ENCODE peak calls at places on chromosomes 16 and 17, in six cellular contexts. V, M, B, T, J and Z are unnamed samples.
A peak's percentile ranks its signal among the peaks of the same experiment; 100 is the strongest.

GRCh38 chr17:79658811-79659207 is 48.0 kb upstream of the RBFOX3 start:
- DNase-seq in V (no peak), M (peak; percentile 27), B (no peak), T (peak; percentile 76), J (no peak), Z (no peak)

GRCh38 chr16:26475579-26475978 is 591.1 kb upstream of the C16orf82 start:
- DNase-seq in V (no peak), M (no peak), B (no peak), T (no peak), J (no peak), Z (no peak)

GRCh38 chr17:77373298-77374169 is 232.8 kb downstream of the SEC14L1 start:
- DNase-seq in V (peak; percentile 84), M (no peak), B (peak; percentile 50), T (no peak), J (peak; percentile 37), Z (peak; percentile 75)

GRCh38 chr16:87707097-87707496 is 58.7 kb downstream of the KLHDC4 start:
- DNase-seq in V (no peak), M (no peak), B (no peak), T (no peak), J (no peak), Z (no peak)

GRCh38 chr16:88963583-88963982 is 13.4 kb downstream of the CBFA2T3 start:
- DNase-seq in V (no peak), M (no peak), B (no peak), T (no peak), J (no peak), Z (no peak)

GRCh38 chr16:87416826-87417471 is 24.8 kb downstream of the MAP1LC3B start:
- DNase-seq in V (peak; percentile 66), M (peak; percentile 29), B (peak; percentile 25), T (peak; percentile 54), J (no peak), Z (peak; percentile 58)

GRCh38 chr16:726438-727290 is at the start of the genes CCDC78 and HAGHL:
- DNase-seq in V (no peak), M (no peak), B (peak; percentile 67), T (no peak), J (peak; percentile 50), Z (peak; percentile 68)

GRCh38 chr16:50812046-50812445 is 70.2 kb downstream of the CYLD start:
- DNase-seq in V (no peak), M (no peak), B (no peak), T (no peak), J (no peak), Z (no peak)

GRCh38 chr16:66605177-66605999 is 884 bp downstream of the CMTM3 start:
- DNase-seq in V (peak; percentile 79), M (peak; percentile 30), B (peak; percentile 74), T (peak; percentile 32), J (no peak), Z (peak; percentile 81)

GRCh38 chr17:41664172-41664457 is 24.6 kb upstream of the EIF1 start:
- DNase-seq in V (no peak), M (no peak), B (no peak), T (no peak), J (no peak), Z (no peak)

GRCh38 chr16:70294385-70295029 is 4.5 kb upstream of the DDX19B start:
- DNase-seq in V (peak; percentile 61), M (no peak), B (no peak), T (no peak), J (no peak), Z (peak; percentile 42)

GRCh38 chr16:83312846-83313245 is 494.9 kb upstream of the HSBP1 start:
- DNase-seq in V (no peak), M (no peak), B (no peak), T (no peak), J (no peak), Z (no peak)

GRCh38 chr17:83103200-83103937 is 24.0 kb downstream of the METRNL start:
- DNase-seq in V (peak; percentile 96), M (no peak), B (no peak), T (peak; percentile 68), J (peak; percentile 48), Z (peak; percentile 90)
- H3K4me3 ChIP-seq in V (no peak overlapping the region), M (no peak overlapping the region), B (no peak overlapping the region), T (peak overlapping the region; percentile 40), J (no peak overlapping the region), Z (no peak overlapping the region)

GRCh38 chr17:80751070-80751459 is 206.4 kb downstream of the RPTOR start:
- DNase-seq in V (no peak), M (no peak), B (no peak), T (no peak), J (no peak), Z (no peak)
- H3K4me1 ChIP-seq in V (no peaks in the 10 kb centered on the region), M (peaks cover 9% of the 10 kb centered on the region), B (no peaks in the 10 kb centered on the region), T (peaks cover 3% of the 10 kb centered on the region), J (no peaks in the 10 kb centered on the region), Z (no peaks in the 10 kb centered on the region)

GRCh38 chr16:75238853-75239371 is 12.5 kb downstream of the BCAR1 start:
- DNase-seq in V (peak; percentile 92), M (peak; percentile 53), B (no peak), T (no peak), J (no peak), Z (peak; percentile 85)
- H3K4me3 ChIP-seq in V (peak overlapping the region; percentile 32), M (peak overlapping the region; percentile 17), B (peak overlapping the region; percentile 6), T (no peak overlapping the region), J (no peak overlapping the region), Z (no peak overlapping the region)

GRCh38 chr16:56969769-56970168 is 8.0 kb downstream of the CETP start:
- DNase-seq in V (no peak), M (no peak), B (no peak), T (no peak), J (no peak), Z (no peak)
- H3K4me1 ChIP-seq in V (no peaks in the 10 kb centered on the region), M (peaks cover 72% of the 10 kb centered on the region), B (peaks cover 23% of the 10 kb centered on the region), T (peaks cover 2% of the 10 kb centered on the region), J (no peaks in the 10 kb centered on the region), Z (no peaks in the 10 kb centered on the region)

GRCh38 chr17:75241143-75241430 is 20.3 kb downstream of the GGA3 start:
- DNase-seq in V (no peak), M (no peak), B (no peak), T (no peak), J (no peak), Z (no peak)
- H3K4me3 ChIP-seq in V (no peak overlapping the region), M (no peak overlapping the region), B (no peak overlapping the region), T (no peak overlapping the region), J (no peak overlapping the region), Z (no peak overlapping the region)

GRCh38 chr17:55549140-55549539 is 37.9 kb upstream of the SMIM36 start:
- DNase-seq in V (no peak), M (peak; percentile 33), B (no peak), T (peak; percentile 39), J (no peak), Z (no peak)
- H3K4me1 ChIP-seq in V (no peaks in the 10 kb centered on the region), M (no peaks in the 10 kb centered on the region), B (no peaks in the 10 kb centered on the region), T (no peaks in the 10 kb centered on the region), J (no peaks in the 10 kb centered on the region), Z (no peaks in the 10 kb centered on the region)

GRCh38 chr17:7240375-7240774 is 1.1 kb upstream of the PHF23 start:
- DNase-seq in V (no peak), M (no peak), B (no peak), T (no peak), J (no peak), Z (no peak)
- H3K4me3 ChIP-seq in V (peak overlapping the region; percentile 73), M (peak overlapping the region; percentile 85), B (peak overlapping the region; percentile 97), T (peak overlapping the region; percentile 20), J (peak overlapping the region; percentile 64), Z (no peak overlapping the region)

GRCh38 chr17:30172560-30172959 is 55.9 kb downstream of the NSRP1 start:
- DNase-seq in V (no peak), M (no peak), B (no peak), T (no peak), J (no peak), Z (no peak)
- H3K4me1 ChIP-seq in V (no peaks in the 10 kb centered on the region), M (no peaks in the 10 kb centered on the region), B (no peaks in the 10 kb centered on the region), T (no peaks in the 10 kb centered on the region), J (peaks cover 5% of the 10 kb centered on the region), Z (no peaks in the 10 kb centered on the region)

GRCh38 chr16:57809843-57810196 is 7.5 kb upstream of the KIFC3 start:
- DNase-seq in V (no peak), M (no peak), B (no peak), T (no peak), J (no peak), Z (no peak)
- H3K4me3 ChIP-seq in V (no peak overlapping the region), M (peak overlapping the region; percentile 41), B (no peak overlapping the region), T (no peak overlapping the region), J (no peak overlapping the region), Z (no peak overlapping the region)

DNA sequence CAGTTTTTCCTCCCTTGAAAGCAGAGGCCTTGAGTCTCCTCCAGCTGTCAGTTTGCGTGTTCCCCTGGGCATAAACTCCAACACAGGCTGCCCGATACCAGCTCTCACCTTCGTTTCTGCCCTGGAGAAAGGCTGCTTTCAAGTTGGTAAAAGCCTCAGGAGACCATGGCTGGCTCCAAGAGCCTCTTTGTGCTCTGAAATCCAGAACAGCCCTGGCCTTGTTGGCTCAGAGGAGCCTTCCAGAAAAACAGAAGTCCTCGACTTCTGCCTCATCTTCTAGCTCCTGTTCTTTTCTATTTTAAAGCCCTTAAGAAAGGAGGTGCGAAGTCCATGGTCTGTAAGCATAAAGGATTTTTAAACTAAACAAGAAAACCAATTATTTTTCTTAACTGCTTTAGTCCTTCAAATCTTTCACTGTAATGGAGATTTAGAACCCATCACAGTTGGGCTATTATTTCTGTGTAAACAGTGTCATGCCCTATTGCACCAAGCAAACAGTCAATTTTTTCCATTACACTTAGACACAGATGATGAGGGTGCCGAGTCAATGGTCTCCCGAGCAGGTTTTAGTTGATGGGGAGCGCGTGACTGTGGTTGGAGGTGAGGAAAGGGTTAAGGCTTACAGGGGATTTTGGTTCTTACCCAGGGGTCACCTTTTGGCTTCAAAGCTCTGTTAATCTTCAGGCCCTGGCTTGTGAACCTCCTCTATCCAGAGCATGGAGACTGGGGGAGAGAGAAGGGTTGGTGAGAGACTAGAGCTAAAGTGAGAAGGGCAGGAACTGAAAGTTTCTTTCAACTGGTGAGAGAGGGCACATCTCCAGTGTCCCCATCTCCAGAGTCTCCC is 212.8 kb downstream of the MSI2 start:
- DNase-seq in V (no peak), M (peak; percentile 66), B (no peak), T (no peak), J (no peak), Z (no peak)
- H3K4me1 ChIP-seq in V (no peaks in the 10 kb centered on the region), M (peaks cover 52% of the 10 kb centered on the region), B (peaks cover 73% of the 10 kb centered on the region), T (peaks cover 11% of the 10 kb centered on the region), J (no peaks in the 10 kb centered on the region), Z (no peaks in the 10 kb centered on the region)